ENCODE peak calls at places on chromosomes 5 and 9, in four cellular contexts. One of them, this sample, is unnamed.

GRCh38 chr5:147453901-147454814 is 55.7 kb downstream of the DPYSL3 start:
- DNase-seq in HEK293T: peak; percentile 80
- DNase-seq in endothelial cell: peak; percentile 94
- DNase-seq in H7: peak; percentile 96
- DNase-seq in this sample: peak; percentile 24

GRCh38 chr9:127183814-127184582 is 61.6 kb upstream of the ANGPTL2 start:
- DNase-seq in HEK293T: no peak
- DNase-seq in endothelial cell: no peak
- DNase-seq in H7: no peak
- DNase-seq in this sample: no peak

GRCh38 chr9:114777841-114778240 is 28.0 kb downstream of the TNFSF15 start:
- DNase-seq in HEK293T: no peak
- DNase-seq in endothelial cell: no peak
- DNase-seq in H7: peak; percentile 10
- DNase-seq in this sample: no peak

GRCh38 chr9:83236029-83236696 is 173.2 kb upstream of the RASEF start:
- DNase-seq in H7: no peak
- DNase-seq in endothelial cell: no peak
- DNase-seq in HEK293T: no peak
- DNase-seq in this sample: no peak

GRCh38 chr9:5485365-5486085 is 24.8 kb upstream of the PDCD1LG2 start:
- DNase-seq in H7: no peak
- DNase-seq in endothelial cell: no peak
- DNase-seq in HEK293T: no peak
- DNase-seq in this sample: no peak

GRCh38 chr5:173925449-173926071 is 37.4 kb downstream of the CPEB4 start:
- DNase-seq in HEK293T: peak; percentile 48
- DNase-seq in endothelial cell: peak; percentile 51
- DNase-seq in H7: no peak
- DNase-seq in this sample: no peak

GRCh38 chr5:58407042-58407709 is 52.7 kb downstream of the PLK2 start:
- DNase-seq in endothelial cell: no peak
- DNase-seq in H7: no peak
- DNase-seq in HEK293T: no peak
- DNase-seq in this sample: no peak

GRCh38 chr5:10301842-10302610 is 5.7 kb downstream of the CMBL start:
- DNase-seq in H7: no peak
- DNase-seq in endothelial cell: no peak
- DNase-seq in HEK293T: no peak
- DNase-seq in this sample: no peak

GRCh38 chr9:34203275-34204010 is 24.6 kb downstream of the UBAP1 start:
- DNase-seq in H7: no peak
- DNase-seq in endothelial cell: no peak
- DNase-seq in HEK293T: no peak
- DNase-seq in this sample: no peak

GRCh38 chr5:172887735-172888134 is 53.7 kb downstream of the ERGIC1 start:
- DNase-seq in endothelial cell: peak; percentile 69
- DNase-seq in HEK293T: no peak
- DNase-seq in H7: no peak
- DNase-seq in this sample: no peak

GRCh38 chr9:13083973-13084528 is 195.4 kb downstream of the MPDZ start:
- DNase-seq in HEK293T: no peak
- DNase-seq in H7: no peak
- DNase-seq in endothelial cell: no peak
- DNase-seq in this sample: no peak

GRCh38 chr9:131645078-131645776 is 94.6 kb downstream of the RAPGEF1 start:
- DNase-seq in endothelial cell: no peak
- DNase-seq in H7: no peak
- DNase-seq in HEK293T: no peak
- DNase-seq in this sample: no peak

GRCh38 chr9:104553261-104553660 is 15.7 kb upstream of the OR13C8 start:
- DNase-seq in endothelial cell: no peak
- DNase-seq in HEK293T: no peak
- DNase-seq in H7: no peak
- DNase-seq in this sample: no peak